ENCODE peak calls at places on chromosomes 13 and 19, in ten cellular contexts. F, E, L, D, T, P, G, V, C and Y are unnamed samples.

GRCh38 chr19:57815247-57816075 is 748 bp upstream of the ZNF552 start:
- DNase-seq in F (no peak), E (no peak), L (no peak), D (no peak), T (peak), P (no peak), G (no peak), V (no peak), C (no peak), Y (no peak)

GRCh38 chr13:60227168-60227567 is 63.4 kb upstream of the DIAPH3 start:
- DNase-seq in F (no peak), E (no peak), L (no peak), D (no peak), T (no peak), P (no peak), G (no peak), V (no peak), C (no peak), Y (no peak)

GRCh38 chr13:112445411-112446271 is 69.5 kb downstream of the SPACA7 start:
- DNase-seq in F (no peak), E (no peak), L (no peak), D (no peak), T (no peak), P (no peak), G (no peak), V (no peak), C (no peak), Y (no peak)

GRCh38 chr19:41708481-41708880 is at the start of gene CEACAM5:
- DNase-seq in F (no peak), E (no peak), L (no peak), D (no peak), T (no peak), P (no peak), G (peak), V (no peak), C (no peak), Y (no peak)

GRCh38 chr13:106100261-106100919 is 435.1 kb downstream of the EFNB2 start:
- DNase-seq in F (no peak), E (no peak), L (no peak), D (no peak), T (no peak), P (no peak), G (peak), V (no peak), C (no peak), Y (no peak)

GRCh38 chr19:8302357-8302691 is 5.8 kb downstream of the CD320 start:
- DNase-seq in F (no peak), E (no peak), L (no peak), D (no peak), T (no peak), P (no peak), G (peak), V (no peak), C (no peak), Y (peak)

GRCh38 chr13:50090211-50090610 is 75.0 kb downstream of the KCNRG start:
- DNase-seq in F (no peak), E (no peak), L (no peak), D (no peak), T (no peak), P (no peak), G (no peak), V (no peak), C (no peak), Y (no peak)

GRCh38 chr19:3683866-3684816 is 16.1 kb downstream of the PIP5K1C start:
- DNase-seq in F (peak), E (no peak), L (peak), D (peak), T (no peak), P (no peak), G (no peak), V (no peak), C (no peak), Y (no peak)

GRCh38 chr13:106400282-106400681 is 135.2 kb downstream of the EFNB2 start:
- DNase-seq in F (no peak), E (no peak), L (no peak), D (no peak), T (no peak), P (no peak), G (no peak), V (no peak), C (no peak), Y (no peak)

GRCh38 chr13:75705395-75705794 is 69.3 kb downstream of the LMO7 start:
- DNase-seq in F (no peak), E (no peak), L (no peak), D (peak), T (no peak), P (peak), G (no peak), V (no peak), C (no peak), Y (no peak)

GRCh38 chr13:66543780-66544179 is 686.4 kb downstream of the PCDH9 start:
- DNase-seq in F (no peak), E (no peak), L (no peak), D (no peak), T (no peak), P (no peak), G (peak), V (no peak), C (no peak), Y (no peak)

GRCh38 chr13:97627566-97627965 is 193.6 kb downstream of the RAP2A start:
- DNase-seq in F (peak), E (no peak), L (peak), D (peak), T (peak), P (peak), G (peak), V (peak), C (peak), Y (no peak)

GRCh38 chr19:19541572-19541971 is 3.5 kb downstream of the CILP2 start:
- DNase-seq in F (no peak), E (no peak), L (no peak), D (no peak), T (no peak), P (no peak), G (no peak), V (no peak), C (no peak), Y (no peak)

GRCh38 chr19:7605490-7606222 is 10.0 kb downstream of the CAMSAP3 start:
- DNase-seq in F (no peak), E (no peak), L (no peak), D (peak), T (peak), P (peak), G (peak), V (no peak), C (no peak), Y (no peak)

GRCh38 chr13:99256283-99256682 is 1.9 kb downstream of the GPR18 start:
- DNase-seq in F (no peak), E (no peak), L (no peak), D (no peak), T (no peak), P (no peak), G (no peak), V (no peak), C (no peak), Y (no peak)

GRCh38 chr13:77065456-77066147 is 38.6 kb upstream of the FBXL3 start:
- DNase-seq in F (no peak), E (no peak), L (no peak), D (no peak), T (no peak), P (no peak), G (no peak), V (no peak), C (no peak), Y (no peak)

GRCh38 chr19:18667531-18668251 is 15.8 kb upstream of the CRTC1 start:
- DNase-seq in F (no peak), E (no peak), L (no peak), D (no peak), T (no peak), P (no peak), G (no peak), V (no peak), C (no peak), Y (no peak)

GRCh38 chr13:78499802-78500201 is 103.5 kb downstream of the POU4F1 start:
- DNase-seq in F (no peak), E (no peak), L (no peak), D (no peak), T (no peak), P (no peak), G (no peak), V (no peak), C (no peak), Y (no peak)

GRCh38 chr13:24802074-24802473 is 38.1 kb downstream of the RNF17 start:
- DNase-seq in F (no peak), E (no peak), L (no peak), D (no peak), T (no peak), P (peak), G (no peak), V (no peak), C (no peak), Y (no peak)

GRCh38 chr13:37211542-37211941 is 106.1 kb upstream of the CSNK1A1L start:
- DNase-seq in F (no peak), E (no peak), L (no peak), D (no peak), T (no peak), P (no peak), G (no peak), V (no peak), C (no peak), Y (no peak)

GRCh38 chr19:43534811-43535761 is 2.1 kb downstream of the ZNF575 start:
- DNase-seq in F (peak), E (peak), L (no peak), D (peak), T (peak), P (no peak), G (peak), V (no peak), C (peak), Y (peak)

GRCh38 chr19:2138061-2138728 is 13.2 kb downstream of the AP3D1 start:
- DNase-seq in F (no peak), E (no peak), L (no peak), D (no peak), T (no peak), P (no peak), G (no peak), V (no peak), C (no peak), Y (no peak)

GRCh38 chr19:40627486-40628279 is 26.5 kb downstream of the LTBP4 start:
- DNase-seq in F (no peak), E (no peak), L (no peak), D (no peak), T (no peak), P (no peak), G (peak), V (no peak), C (peak), Y (no peak)

GRCh38 chr19:41064974-41065569 is 23.2 kb upstream of the CYP2A13 start:
- DNase-seq in F (peak), E (no peak), L (no peak), D (peak), T (no peak), P (peak), G (no peak), V (no peak), C (no peak), Y (no peak)

GRCh38 chr13:74187564-74187963 is 53.4 kb upstream of the KLF12 start:
- DNase-seq in F (peak), E (no peak), L (peak), D (no peak), T (no peak), P (peak), G (no peak), V (no peak), C (no peak), Y (no peak)

GRCh38 chr19:42505066-42505465 is 23.2 kb downstream of the CEACAM1 start:
- DNase-seq in F (no peak), E (no peak), L (no peak), D (no peak), T (no peak), P (no peak), G (no peak), V (no peak), C (no peak), Y (no peak)

GRCh38 chr19:3570619-3571018 is 2.1 kb upstream of the HMG20B start:
- DNase-seq in F (no peak), E (no peak), L (no peak), D (no peak), T (no peak), P (peak), G (no peak), V (no peak), C (no peak), Y (no peak)

GRCh38 chr19:20444202-20444885 is 121.2 kb downstream of the ZNF737 start:
- DNase-seq in F (no peak), E (no peak), L (no peak), D (no peak), T (no peak), P (no peak), G (no peak), V (no peak), C (no peak), Y (no peak)

GRCh38 chr13:76289558-76289957 is 596.6 kb downstream of the KCTD12 start:
- DNase-seq in F (no peak), E (no peak), L (no peak), D (no peak), T (no peak), P (no peak), G (no peak), V (no peak), C (no peak), Y (no peak)

GRCh38 chr13:48542581-48543341 is 9.9 kb upstream of the RCBTB2 start:
- DNase-seq in F (peak), E (no peak), L (no peak), D (peak), T (peak), P (no peak), G (peak), V (no peak), C (peak), Y (no peak)

GRCh38 chr19:39558623-39559117 is 18.7 kb upstream of the EID2 start:
- DNase-seq in F (no peak), E (no peak), L (no peak), D (no peak), T (no peak), P (no peak), G (no peak), V (no peak), C (no peak), Y (no peak)

GRCh38 chr13:80751854-80752253 is 410.9 kb upstream of the SPRY2 start:
- DNase-seq in F (no peak), E (no peak), L (no peak), D (no peak), T (no peak), P (no peak), G (no peak), V (no peak), C (no peak), Y (no peak)

GRCh38 chr13:44565881-44566280 is 10.2 kb downstream of the TSC22D1 start:
- DNase-seq in F (no peak), E (no peak), L (no peak), D (no peak), T (no peak), P (no peak), G (no peak), V (no peak), C (no peak), Y (no peak)

GRCh38 chr19:7852851-7853759 is 21.1 kb downstream of the PRR36 start:
- DNase-seq in F (no peak), E (peak), L (no peak), D (peak), T (peak), P (peak), G (peak), V (no peak), C (peak), Y (peak)

GRCh38 chr19:36064829-36065228 is 10.1 kb downstream of the WDR62 start:
- DNase-seq in F (no peak), E (no peak), L (no peak), D (no peak), T (no peak), P (no peak), G (no peak), V (no peak), C (no peak), Y (no peak)

GRCh38 chr19:15498156-15498858 is 10.0 kb upstream of the CYP4F22 start:
- DNase-seq in F (no peak), E (no peak), L (no peak), D (no peak), T (no peak), P (no peak), G (no peak), V (no peak), C (no peak), Y (no peak)

GRCh38 chr19:41740415-41741243 is 14.7 kb upstream of the CEACAM6 start:
- DNase-seq in F (no peak), E (no peak), L (no peak), D (no peak), T (no peak), P (no peak), G (no peak), V (no peak), C (no peak), Y (no peak)

GRCh38 chr19:50465986-50466771 is 10.1 kb upstream of the EMC10 start:
- DNase-seq in F (no peak), E (no peak), L (no peak), D (no peak), T (peak), P (no peak), G (peak), V (no peak), C (no peak), Y (no peak)
- TF ChIP-seq CTCF in F (peak), E (no peak), L (peak), D (peak), T (no peak), P (no peak), G (no peak), V (no peak), C (no peak), Y (no peak)

DNA sequence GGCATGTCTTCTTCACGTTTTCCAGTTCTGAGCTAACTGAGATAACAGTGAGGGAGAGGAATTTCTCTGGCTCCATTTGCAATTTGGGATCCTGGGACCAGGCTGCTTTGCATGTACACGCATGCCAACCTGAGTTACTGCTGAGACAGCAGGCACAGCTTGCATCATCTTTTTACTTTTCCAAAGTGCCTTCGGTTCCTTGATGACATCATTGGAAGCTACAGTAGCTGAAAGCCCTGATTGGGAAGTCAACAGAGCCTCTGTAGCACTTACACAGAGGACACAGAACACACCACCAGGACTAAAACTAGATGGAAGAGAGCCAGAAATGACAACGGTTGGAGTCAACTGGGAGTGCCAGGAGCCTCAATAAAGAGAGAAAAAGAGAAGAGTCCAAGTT is 399.1 kb upstream of the GPC6 start:
- DNase-seq in F (no peak), E (no peak), L (no peak), D (no peak), T (no peak), P (peak), G (no peak), V (no peak), C (no peak), Y (no peak)
- TF ChIP-seq CTCF in F (no peak), E (no peak), L (no peak), D (no peak), T (no peak), P (no peak), G (no peak), V (no peak), C (no peak), Y (no peak)

GRCh38 chr13:30111810-30112209 is 195.5 kb downstream of the KATNAL1 start:
- DNase-seq in F (no peak), E (no peak), L (no peak), D (no peak), T (no peak), P (no peak), G (peak), V (no peak), C (no peak), Y (no peak)
- TF ChIP-seq CTCF in F (peak), E (no peak), L (peak), D (peak), T (no peak), P (peak), G (peak), V (no peak), C (no peak), Y (no peak)

DNA sequence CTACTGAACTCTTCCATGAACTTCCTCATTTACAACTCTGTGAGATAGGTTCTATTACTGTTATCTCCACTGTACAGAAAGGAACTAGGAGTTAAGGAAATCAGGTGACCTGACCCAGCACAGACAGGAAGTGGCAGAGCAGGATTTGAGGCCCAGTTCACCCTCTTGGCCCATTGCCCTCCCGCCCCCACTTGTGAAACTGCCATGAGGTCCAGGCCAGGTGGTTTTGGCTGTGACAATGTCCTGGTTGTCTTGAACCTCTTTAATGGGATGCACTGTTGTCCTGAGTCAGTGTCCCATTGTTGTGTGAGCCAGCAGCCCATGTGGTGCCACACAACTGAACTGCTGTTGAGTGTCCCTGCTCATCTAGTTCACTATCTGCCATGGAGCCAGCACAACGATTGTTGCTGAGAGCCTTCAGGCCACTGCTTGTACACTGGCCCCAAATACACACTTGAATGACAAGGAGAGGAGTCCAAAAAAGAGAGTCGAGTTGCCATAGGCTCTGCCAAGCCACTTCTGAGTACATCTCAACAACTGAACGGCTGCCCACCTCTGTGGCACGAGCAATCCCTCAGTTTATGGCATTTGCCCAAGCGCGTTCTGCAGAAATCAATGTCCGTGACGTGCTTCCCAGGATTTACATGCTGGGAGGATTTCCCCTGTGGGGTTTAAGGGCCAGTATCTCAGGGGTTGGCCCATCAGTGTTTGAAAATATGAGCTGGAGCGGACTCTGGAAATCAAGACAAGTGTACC is 484.6 kb downstream of the TSHZ3 start:
- DNase-seq in F (no peak), E (no peak), L (no peak), D (no peak), T (no peak), P (no peak), G (no peak), V (no peak), C (no peak), Y (no peak)
- TF ChIP-seq CTCF in F (no peak), E (no peak), L (no peak), D (no peak), T (no peak), P (no peak), G (no peak), V (no peak), C (no peak), Y (no peak)

GRCh38 chr13:34086281-34086680 is 268.3 kb downstream of the RFC3 start:
- DNase-seq in F (no peak), E (no peak), L (no peak), D (no peak), T (no peak), P (no peak), G (no peak), V (no peak), C (no peak), Y (no peak)
- TF ChIP-seq CTCF in F (no peak), E (no peak), L (no peak), D (no peak), T (no peak), P (no peak), G (no peak), V (no peak), C (no peak), Y (no peak)

GRCh38 chr13:109199280-109199679 is 569.9 kb downstream of the MYO16 start:
- DNase-seq in F (no peak), E (no peak), L (no peak), D (no peak), T (no peak), P (no peak), G (no peak), V (no peak), C (no peak), Y (no peak)

GRCh38 chr13:109198585-109198984 is 569.2 kb downstream of the MYO16 start:
- DNase-seq in F (no peak), E (no peak), L (no peak), D (peak), T (no peak), P (peak), G (no peak), V (no peak), C (no peak), Y (no peak)

GRCh38 chr13:109192306-109192705 is 562.9 kb downstream of the MYO16 start:
- DNase-seq in F (no peak), E (no peak), L (no peak), D (no peak), T (no peak), P (no peak), G (no peak), V (no peak), C (no peak), Y (no peak)

GRCh38 chr13:109200556-109200955 is 571.1 kb downstream of the MYO16 start:
- DNase-seq in F (no peak), E (no peak), L (no peak), D (no peak), T (no peak), P (no peak), G (no peak), V (no peak), C (no peak), Y (no peak)

DNA sequence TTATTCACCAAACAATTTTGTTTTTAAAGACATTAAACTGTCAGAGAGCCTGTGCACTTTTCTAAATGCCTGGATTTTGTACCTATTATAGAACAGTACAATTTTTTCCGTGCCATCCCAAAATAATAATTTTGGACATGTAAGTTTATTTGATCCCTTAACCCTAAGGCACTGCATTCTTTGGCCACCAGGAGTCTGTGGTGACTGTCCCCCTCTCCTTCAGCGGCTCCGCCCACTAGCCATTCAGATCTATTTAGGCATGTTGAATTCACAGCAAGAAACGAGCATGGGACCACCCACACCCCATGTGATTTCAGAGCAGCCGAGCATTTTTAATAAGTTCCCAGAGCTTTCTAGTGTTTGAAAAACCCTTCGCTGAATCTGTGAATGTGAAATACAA is 567.5 kb downstream of the MYO16 start:
- DNase-seq in F (no peak), E (no peak), L (no peak), D (no peak), T (no peak), P (no peak), G (peak), V (no peak), C (no peak), Y (no peak)
- TF ChIP-seq CTCF in F (peak), E (peak), L (peak), D (no peak), T (peak), P (peak), G (no peak), V (no peak), C (no peak), Y (no peak)